ENCODE peak calls at places on chromosomes 16 and 17, in ten cellular contexts. V, K, T, Q, Y, E, L, G, J and U are unnamed samples.

GRCh38 chr17:81712468-81713003 is 452 bp downstream of the SLC25A10 start:
- DNase-seq in E (peak), Q (no peak), V (peak), T (no peak), J (no peak), K (peak), L (no peak), G (peak), Y (no peak), U (no peak)

GRCh38 chr16:15953929-15954813 is 4.8 kb downstream of the ABCC1 start:
- DNase-seq in J (no peak), T (no peak), Q (no peak), K (no peak), E (no peak), Y (no peak), V (no peak), G (no peak), L (no peak), U (no peak)

GRCh38 chr17:65749479-65749878 is 188.0 kb upstream of the AXIN2 start:
- DNase-seq in T (no peak), K (peak), J (no peak), Q (no peak), G (no peak), V (peak), L (no peak), E (peak), Y (no peak), U (no peak)

GRCh38 chr17:10768766-10769383 is 35.0 kb downstream of the TMEM238L start:
- DNase-seq in T (no peak), G (no peak), L (no peak), J (peak), Y (no peak), E (no peak), K (peak), Q (no peak), V (no peak), U (no peak)

GRCh38 chr17:43713494-43714162 is 45.0 kb downstream of the SOST start:
- DNase-seq in J (no peak), E (peak), G (peak), Q (no peak), V (peak), T (no peak), Y (peak), K (peak), L (no peak), U (no peak)

GRCh38 chr17:280901-281300 is 71.7 kb downstream of the RPH3AL start:
- DNase-seq in L (no peak), T (no peak), G (no peak), E (no peak), V (no peak), J (no peak), Q (no peak), Y (no peak), K (no peak), U (no peak)

GRCh38 chr17:31431098-31431794 is 39.8 kb downstream of the RAB11FIP4 start:
- DNase-seq in J (no peak), G (no peak), Y (no peak), K (no peak), Q (no peak), T (no peak), E (no peak), V (no peak), L (no peak), U (no peak)

GRCh38 chr16:28597692-28598261 is 927 bp upstream of the SULT1A2 start:
- DNase-seq in T (peak), L (no peak), Q (no peak), V (no peak), K (no peak), Y (no peak), G (no peak), E (peak), J (no peak), U (no peak)

GRCh38 chr17:78919816-78920516 is 5.2 kb downstream of the TIMP2 start:
- DNase-seq in V (no peak), J (no peak), T (no peak), Y (no peak), E (no peak), L (no peak), Q (no peak), K (no peak), G (no peak), U (no peak)

GRCh38 chr16:58121132-58121531 is 8.0 kb downstream of the CFAP20 start:
- DNase-seq in V (no peak), Y (peak), Q (no peak), K (peak), L (no peak), G (no peak), J (no peak), E (no peak), T (no peak), U (no peak)